ENCODE peak calls at places on chromosomes 7 and 10, in five cellular contexts. Y is foreskin keratinocyte; H is gastrocnemius medialis; Z is CD8-positive, alpha-beta T cell; P is right cardiac atrium. A is an unnamed sample.

GRCh38 chr7:47233996-47234395 is 347.9 kb downstream of the TNS3 start:
- DNase-seq in P (no peak), H (no peak), Y (no peak), Z (no peak), A (no peak)

GRCh38 chr7:12436896-12437535 is 33.4 kb upstream of the VWDE start:
- DNase-seq in Z (no peak), Y (peak; percentile 27), H (no peak), P (peak; percentile 59), A (no peak)

GRCh38 chr7:128160296-128160695 is 80.8 kb upstream of the LEP start:
- DNase-seq in Y (no peak), P (no peak), Z (no peak), H (no peak), A (no peak)

GRCh38 chr7:30743371-30744074 is 8.4 kb upstream of the INMT start:
- DNase-seq in Z (no peak), Y (no peak), P (peak; percentile 79), H (no peak), A (no peak)

GRCh38 chr10:75210193-75211006 is at the start of gene VDAC2:
- DNase-seq in H (peak; percentile 92), Y (peak; percentile 69), Z (peak; percentile 93), P (peak; percentile 97), A (peak; percentile 97)

GRCh38 chr7:40099837-40100236 is 34.6 kb downstream of the MPLKIP start:
- DNase-seq in H (no peak), Y (no peak), Z (no peak), P (no peak), A (no peak)

GRCh38 chr7:9937944-9938631 is 1035.6 kb upstream of the PHF14 start:
- DNase-seq in Z (no peak), Y (peak; percentile 8), H (no peak), P (no peak), A (no peak)

GRCh38 chr10:130771491-130771890 is 540.0 kb downstream of the TCERG1L start:
- DNase-seq in Z (no peak), H (no peak), P (no peak), Y (no peak), A (peak; percentile 40)

GRCh38 chr10:21496285-21497176 is 29.0 kb downstream of the SKIDA1 start:
- DNase-seq in P (peak; percentile 83), H (peak; percentile 30), Y (no peak), Z (peak; percentile 58), A (peak; percentile 86)

GRCh38 chr7:91031757-91032156 is 232.5 kb upstream of the FZD1 start:
- DNase-seq in P (no peak), Z (no peak), H (no peak), Y (no peak), A (no peak)

GRCh38 chr7:131188367-131189339 is 139.0 kb upstream of the MKLN1 start:
- DNase-seq in P (no peak), Y (peak; percentile 99), H (peak; percentile 77), Z (peak; percentile 56), A (no peak)

GRCh38 chr7:27921081-27921836 is 181.3 kb downstream of the TAX1BP1 start:
- DNase-seq in P (no peak), Z (no peak), Y (peak; percentile 29), H (no peak), A (no peak)

GRCh38 chr7:102304668-102305067 is 18.0 kb downstream of the SH2B2 start:
- DNase-seq in Z (no peak), Y (no peak), H (peak; percentile 63), P (no peak), A (no peak)

GRCh38 chr10:89355373-89355772 is 22.5 kb upstream of the IFIT1B start:
- DNase-seq in H (no peak), Z (no peak), P (no peak), Y (no peak), A (no peak)

GRCh38 chr10:86261933-86262665 is 104.5 kb downstream of the GRID1 start:
- DNase-seq in Z (no peak), Y (no peak), P (no peak), H (no peak), A (no peak)

GRCh38 chr10:11793762-11794479 is 29.2 kb upstream of the PROSER2 start:
- DNase-seq in Z (no peak), H (no peak), P (no peak), Y (peak; percentile 83), A (no peak)

GRCh38 chr10:11424456-11425287 is 186.8 kb downstream of the USP6NL start:
- DNase-seq in H (no peak), Z (no peak), P (peak; percentile 77), Y (no peak), A (peak; percentile 81)

GRCh38 chr10:89954787-89955566 is 253.6 kb downstream of the KIF20B start:
- DNase-seq in Y (no peak), H (no peak), Z (no peak), P (no peak), A (no peak)

GRCh38 chr10:6195376-6195775 is 7.4 kb upstream of the PFKFB3 start:
- DNase-seq in Y (no peak), P (no peak), Z (no peak), H (no peak), A (no peak)

GRCh38 chr10:60536529-60537114 is 146.9 kb upstream of the ANK3 start:
- DNase-seq in Y (no peak), P (no peak), Z (no peak), H (no peak), A (no peak)

GRCh38 chr7:137578541-137578940 is 235.0 kb upstream of the PTN start:
- DNase-seq in H (no peak), Y (no peak), P (no peak), Z (no peak), A (no peak)

GRCh38 chr10:29254123-29255046 is 34.5 kb upstream of the LYZL1 start:
- DNase-seq in Y (no peak), Z (no peak), P (peak; percentile 80), H (no peak), A (peak; percentile 89)

GRCh38 chr10:69846252-69847000 is 44.7 kb downstream of the COL13A1 start:
- DNase-seq in Y (no peak), H (peak; percentile 78), P (no peak), Z (no peak), A (peak; percentile 78)

GRCh38 chr7:45564485-45564884 is 9.7 kb upstream of the ADCY1 start:
- DNase-seq in H (no peak), Y (no peak), P (peak; percentile 57), Z (no peak), A (peak; percentile 81)

GRCh38 chr10:44967596-44967995 is 8.0 kb downstream of the RASSF4 start:
- DNase-seq in Y (no peak), P (no peak), H (no peak), Z (no peak), A (no peak)

GRCh38 chr10:129755075-129756020 is 208.7 kb downstream of the EBF3 start:
- DNase-seq in H (no peak), P (peak; percentile 19), Y (no peak), Z (peak; percentile 7), A (peak; percentile 52)

GRCh38 chr7:110307776-110308175 is 783.2 kb upstream of the LRRN3 start:
- DNase-seq in Z (no peak), H (no peak), P (no peak), Y (no peak), A (no peak)

GRCh38 chr7:34299066-34299465 is 359.0 kb upstream of the NPSR1 start:
- DNase-seq in H (no peak), Z (no peak), Y (no peak), P (no peak), A (no peak)

GRCh38 chr10:33276282-33276923 is 58.1 kb downstream of the NRP1 start:
- DNase-seq in Y (no peak), P (no peak), Z (no peak), H (no peak), A (no peak)

GRCh38 chr10:33273295-33274002 is 61.0 kb downstream of the NRP1 start:
- DNase-seq in H (peak; percentile 87), P (peak; percentile 95), Y (peak; percentile 79), Z (no peak), A (peak; percentile 92)

GRCh38 chr10:33277135-33277536 is 57.3 kb downstream of the NRP1 start:
- DNase-seq in H (peak; percentile 72), Z (no peak), P (peak; percentile 80), Y (no peak), A (peak; percentile 74)

GRCh38 chr10:33271969-33272583 is 62.4 kb downstream of the NRP1 start:
- DNase-seq in H (no peak), Z (no peak), P (no peak), Y (no peak), A (no peak)

DNA sequence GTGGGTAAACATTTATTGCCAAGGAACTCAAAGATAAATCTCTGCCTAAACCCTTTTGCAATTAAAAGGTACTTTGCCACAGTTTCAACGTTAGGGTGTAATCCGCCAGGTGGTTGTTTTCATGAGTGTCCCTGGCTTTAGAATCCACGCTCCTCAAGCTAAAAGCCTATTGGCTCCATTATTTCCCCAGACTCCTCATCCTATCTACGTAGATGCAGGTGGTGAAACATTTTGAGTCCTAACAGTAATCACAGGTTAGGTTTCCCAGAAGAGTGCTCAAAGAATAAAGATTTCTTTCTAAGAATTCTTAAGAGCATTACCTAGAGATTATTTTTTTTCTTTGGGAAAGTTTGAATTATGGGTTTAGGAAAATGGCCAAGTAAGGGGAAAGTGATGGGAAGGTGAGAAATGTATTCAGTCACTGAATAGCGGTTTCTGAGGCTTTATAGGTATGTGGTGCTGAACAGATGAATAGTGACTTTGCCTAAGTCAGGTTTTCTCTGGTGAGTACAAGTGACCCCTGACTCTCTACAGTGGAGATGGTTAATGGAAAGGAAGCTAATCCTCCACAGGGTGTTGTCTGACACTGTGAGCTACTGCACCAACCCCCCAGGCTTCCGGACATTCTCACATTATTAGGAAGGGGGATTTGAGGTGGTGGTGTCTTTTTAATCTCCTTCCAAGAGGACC is 60.2 kb downstream of the NRP1 start:
- DNase-seq in P (no peak), Z (no peak), H (no peak), Y (no peak), A (no peak)
- H3K4me1 ChIP-seq in P (peaks cover 14% of the 10 kb centered on the region), Z (no peaks in the 10 kb centered on the region), H (peaks cover 44% of the 10 kb centered on the region), Y (peaks cover 27% of the 10 kb centered on the region), A (peaks cover 21% of the 10 kb centered on the region)

GRCh38 chr7:99840136-99840869 is 12.5 kb downstream of the CYP3A43 start:
- DNase-seq in Z (no peak), Y (no peak), P (no peak), H (no peak), A (no peak)
- H3K4me1 ChIP-seq in Z (no peaks in the 10 kb centered on the region), Y (peaks cover 9% of the 10 kb centered on the region), P (no peaks in the 10 kb centered on the region), H (no peaks in the 10 kb centered on the region), A (peaks cover 4% of the 10 kb centered on the region)

DNA sequence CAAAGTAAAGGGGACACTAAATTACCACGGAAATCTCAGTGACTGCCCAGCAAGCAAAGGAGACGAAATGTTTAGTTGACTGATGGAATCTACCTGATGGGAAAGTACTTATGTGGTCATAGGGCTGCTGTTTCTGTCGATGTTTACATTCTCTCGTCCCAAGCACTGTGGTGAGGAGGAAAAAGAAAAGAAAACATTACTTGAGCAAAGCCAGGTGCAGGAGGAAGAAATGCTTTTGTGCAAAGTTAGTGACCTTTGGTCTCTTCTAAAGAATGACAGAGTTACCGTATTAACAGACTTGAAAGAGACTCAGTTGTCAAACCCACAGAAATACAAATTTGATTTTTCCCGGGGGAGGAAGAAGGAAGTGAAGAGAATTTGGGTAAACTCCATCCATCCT is 43.3 kb upstream of the FMC1 start:
- DNase-seq in Y (no peak), Z (no peak), H (no peak), P (no peak), A (no peak)
- H3K4me1 ChIP-seq in Y (no peaks in the 10 kb centered on the region), Z (no peaks in the 10 kb centered on the region), H (no peaks in the 10 kb centered on the region), P (no peaks in the 10 kb centered on the region), A (peaks cover 3% of the 10 kb centered on the region)

GRCh38 chr10:103765168-103765567 is 90.2 kb downstream of the SH3PXD2A start:
- DNase-seq in Z (no peak), P (no peak), Y (no peak), H (no peak), A (no peak)
- H3K4me1 ChIP-seq in Z (peaks cover 46% of the 10 kb centered on the region), P (peaks cover 23% of the 10 kb centered on the region), Y (peaks cover 72% of the 10 kb centered on the region), H (peaks cover 54% of the 10 kb centered on the region), A (peaks cover 5% of the 10 kb centered on the region)